ENCODE peak calls at places on chromosome 3, in eight cellular contexts. Y, B, E, K, R, X, S and D are unnamed samples.

GRCh38 chr3:58563386-58564035 is 13.7 kb downstream of the FAM107A start:
- DNase-seq in Y (no peak), B (no peak), E (no peak), K (no peak), R (no peak), X (no peak), S (no peak), D (no peak)

GRCh38 chr3:98593046-98593936 is at the start of gene CPOX:
- DNase-seq in Y (peak; percentile 86), B (peak; percentile 71), E (peak; percentile 94), K (peak; percentile 93), R (peak; percentile 39), X (peak; percentile 85), S (peak; percentile 60), D (peak; percentile 88)

GRCh38 chr3:39148116-39149058 is 5.0 kb downstream of the CSRNP1 start:
- DNase-seq in Y (no peak), B (peak; percentile 17), E (peak; percentile 20), K (no peak), R (no peak), X (no peak), S (no peak), D (no peak)

GRCh38 chr3:98612996-98613517 is 19.6 kb upstream of the CPOX start:
- DNase-seq in Y (no peak), B (no peak), E (peak; percentile 45), K (no peak), R (no peak), X (no peak), S (no peak), D (no peak)

GRCh38 chr3:17310983-17311382 is 426.2 kb downstream of the PLCL2 start:
- DNase-seq in Y (no peak), B (no peak), E (no peak), K (no peak), R (no peak), X (no peak), S (no peak), D (no peak)

GRCh38 chr3:108623504-108623903 is 34.0 kb downstream of the DZIP3 start:
- DNase-seq in Y (no peak), B (no peak), E (no peak), K (no peak), R (no peak), X (no peak), S (no peak), D (no peak)

GRCh38 chr3:79032686-79033318 is 735.0 kb downstream of the ROBO1 start:
- DNase-seq in Y (peak; percentile 66), B (no peak), E (peak; percentile 75), K (no peak), R (no peak), X (no peak), S (no peak), D (peak; percentile 12)

GRCh38 chr3:113747719-113748046 is 848 bp downstream of the ATP6V1A start:
- DNase-seq in Y (peak; percentile 33), B (no peak), E (no peak), K (no peak), R (no peak), X (no peak), S (no peak), D (peak; percentile 14)

GRCh38 chr3:40970067-40970466 is 229.2 kb upstream of the CTNNB1 start:
- DNase-seq in Y (no peak), B (no peak), E (no peak), K (no peak), R (no peak), X (no peak), S (no peak), D (no peak)

GRCh38 chr3:108546249-108546648 is 35.9 kb upstream of the MYH15 start:
- DNase-seq in Y (no peak), B (no peak), E (no peak), K (no peak), R (no peak), X (no peak), S (no peak), D (no peak)

GRCh38 chr3:72814308-72814707 is 33.9 kb downstream of the SHQ1 start:
- DNase-seq in Y (no peak), B (no peak), E (no peak), K (no peak), R (no peak), X (no peak), S (no peak), D (no peak)

GRCh38 chr3:192395506-192395905 is 331.8 kb downstream of the FGF12 start:
- DNase-seq in Y (peak; percentile 6), B (no peak), E (no peak), K (no peak), R (no peak), X (no peak), S (no peak), D (no peak)

GRCh38 chr3:126524429-126524988 is 554 bp downstream of the CHST13 start:
- DNase-seq in Y (no peak), B (no peak), E (no peak), K (no peak), R (peak; percentile 76), X (no peak), S (no peak), D (no peak)

GRCh38 chr3:103166890-103167289 is 732.1 kb downstream of the ZPLD1 start:
- DNase-seq in Y (no peak), B (no peak), E (no peak), K (no peak), R (no peak), X (no peak), S (no peak), D (no peak)

GRCh38 chr3:154060606-154061380 is 60.4 kb upstream of the ARHGEF26 start:
- DNase-seq in Y (no peak), B (no peak), E (no peak), K (no peak), R (no peak), X (no peak), S (no peak), D (no peak)

GRCh38 chr3:71753716-71754609 is at the start of gene GPR27:
- DNase-seq in Y (peak; percentile 27), B (peak; percentile 5), E (no peak), K (peak; percentile 68), R (no peak), X (no peak), S (no peak), D (no peak)

GRCh38 chr3:87088366-87088983 is 97.5 kb upstream of the VGLL3 start:
- DNase-seq in Y (no peak), B (no peak), E (no peak), K (no peak), R (no peak), X (no peak), S (no peak), D (no peak)

GRCh38 chr3:109921509-109921908 is 584.2 kb upstream of the DPPA4 start:
- DNase-seq in Y (no peak), B (no peak), E (peak; percentile 83), K (no peak), R (no peak), X (no peak), S (no peak), D (no peak)

GRCh38 chr3:32106929-32107362 is 526 bp downstream of the GPD1L start:
- DNase-seq in Y (peak; percentile 62), B (no peak), E (no peak), K (no peak), R (no peak), X (no peak), S (peak; percentile 1), D (peak; percentile 6)

GRCh38 chr3:183295211-183295610 is 42.2 kb downstream of the B3GNT5 start:
- DNase-seq in Y (peak; percentile 99), B (no peak), E (no peak), K (no peak), R (no peak), X (no peak), S (no peak), D (no peak)

GRCh38 chr3:14096742-14097141 is 27.9 kb downstream of the CHCHD4 start:
- DNase-seq in Y (no peak), B (no peak), E (no peak), K (no peak), R (no peak), X (no peak), S (no peak), D (no peak)

GRCh38 chr3:164779816-164780215 is 298.5 kb downstream of the SI start:
- DNase-seq in Y (no peak), B (no peak), E (no peak), K (no peak), R (no peak), X (no peak), S (no peak), D (no peak)

GRCh38 chr3:126573492-126574117 is 14.9 kb upstream of the C3orf22 start:
- DNase-seq in Y (no peak), B (no peak), E (peak; percentile 13), K (no peak), R (no peak), X (no peak), S (no peak), D (no peak)

GRCh38 chr3:56785499-56785898 is 16.2 kb downstream of the ARHGEF3 start:
- DNase-seq in Y (no peak), B (no peak), E (no peak), K (no peak), R (no peak), X (no peak), S (no peak), D (no peak)